ENCODE peak calls at places on chromosomes 4 and X, in six cellular contexts. Z is K562, H is HCT116, O is H1, I is GM12878, S is HepG2. L is an unnamed sample.
A peak's percentile ranks its signal among the peaks of the same experiment; 100 is the strongest.

GRCh38 chrX:72245461-72246089 is 6.7 kb upstream of the ERCC6L start:
- DNase-seq in O (peak; percentile 80), S (peak; percentile 37), H (peak; percentile 13), Z (peak; percentile 67), I (no peak), L (peak; percentile 55)

GRCh38 chr4:123415977-123416376 is 19.4 kb downstream of the SPRY1 start:
- DNase-seq in H (no peak), O (no peak), I (no peak), S (peak; percentile 82), Z (peak; percentile 15), L (no peak)

GRCh38 chrX:153494541-153495361 is at the start of gene BGN:
- DNase-seq in I (no peak), O (peak; percentile 55), S (peak; percentile 26), H (no peak), Z (peak; percentile 41), L (no peak)

GRCh38 chrX:30657542-30658238 is 4.5 kb downstream of the GK start:
- DNase-seq in S (no peak), O (no peak), Z (no peak), I (no peak), H (no peak), L (no peak)

GRCh38 chrX:154775611-154776349 is 13.1 kb downstream of the DKC1 start:
- DNase-seq in S (no peak), I (no peak), O (no peak), Z (no peak), H (no peak), L (no peak)

GRCh38 chr4:16591867-16592266 is 306.6 kb downstream of the LDB2 start:
- DNase-seq in Z (no peak), O (no peak), S (no peak), H (no peak), I (no peak), L (no peak)

GRCh38 chr4:6992728-6993655 is 50.2 kb upstream of the TADA2B start:
- DNase-seq in Z (no peak), H (no peak), O (no peak), S (no peak), I (no peak), L (no peak)

GRCh38 chr4:85028910-85029309 is 62.4 kb upstream of the WDFY3 start:
- DNase-seq in H (no peak), S (no peak), Z (no peak), O (no peak), I (no peak), L (no peak)

GRCh38 chr4:140188975-140189374 is 35.0 kb upstream of the MAML3 start:
- DNase-seq in H (no peak), O (no peak), I (no peak), Z (no peak), S (no peak), L (no peak)

GRCh38 chr4:145231906-145232700 is 51.7 kb upstream of the OTUD4 start:
- DNase-seq in S (no peak), I (no peak), H (no peak), Z (no peak), O (no peak), L (no peak)

GRCh38 chr4:112199041-112199440 is 32.5 kb upstream of the AP1AR start:
- DNase-seq in I (no peak), O (no peak), Z (no peak), S (no peak), H (no peak), L (no peak)

GRCh38 chrX:150362599-150363481 is at the start of gene MAMLD1:
- DNase-seq in I (no peak), S (no peak), H (peak; percentile 51), Z (peak; percentile 43), O (peak; percentile 47), L (no peak)

GRCh38 chrX:51836823-51837222 is 56.6 kb upstream of the MAGED1 start:
- DNase-seq in I (no peak), S (no peak), H (no peak), Z (no peak), O (no peak), L (no peak)

GRCh38 chr4:8860096-8860891 is 11.3 kb downstream of the HMX1 start:
- DNase-seq in O (peak; percentile 83), S (no peak), Z (no peak), I (no peak), H (no peak), L (no peak)

GRCh38 chr4:147104768-147105167 is 159.1 kb upstream of the TTC29 start:
- DNase-seq in S (no peak), H (no peak), Z (no peak), I (no peak), O (no peak), L (no peak)

GRCh38 chr4:169335331-169335730 is 64.6 kb upstream of the SH3RF1 start:
- DNase-seq in Z (no peak), O (no peak), S (no peak), H (no peak), I (no peak), L (no peak)

GRCh38 chr4:8067945-8068894 is 90.4 kb downstream of the ABLIM2 start:
- DNase-seq in I (no peak), O (no peak), H (no peak), Z (no peak), S (no peak), L (no peak)

GRCh38 chr4:100983426-100983825 is 363.9 kb downstream of the PPP3CA start:
- DNase-seq in I (no peak), H (no peak), Z (no peak), O (no peak), S (no peak), L (no peak)

GRCh38 chr4:100981447-100982204 is 365.7 kb downstream of the PPP3CA start:
- DNase-seq in O (no peak), H (no peak), Z (no peak), S (no peak), I (no peak), L (no peak)

GRCh38 chr4:100984901-100985300 is 362.4 kb downstream of the PPP3CA start:
- DNase-seq in H (no peak), O (no peak), S (no peak), I (no peak), Z (no peak), L (no peak)

GRCh38 chr4:100985576-100985975 is 361.8 kb downstream of the PPP3CA start:
- DNase-seq in O (no peak), Z (no peak), S (no peak), I (no peak), H (no peak), L (no peak)

DNA sequence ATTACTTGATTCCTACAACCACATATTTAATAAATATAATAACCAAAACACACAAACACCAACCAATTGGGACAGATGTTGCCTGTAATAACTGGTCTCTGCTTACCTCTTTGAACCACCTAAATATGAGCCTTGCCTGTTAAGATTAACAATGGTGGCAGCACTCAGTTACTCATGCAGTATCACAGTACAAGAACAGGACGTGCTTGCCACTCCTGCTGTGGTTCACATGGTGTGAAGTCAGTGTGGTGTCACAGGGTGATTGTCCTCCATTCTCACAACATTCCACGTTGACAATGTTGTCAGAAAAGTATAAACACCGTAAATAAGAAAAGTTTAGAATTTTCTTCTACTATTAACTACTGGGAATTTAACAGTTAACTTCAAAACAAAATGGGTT is 365.0 kb downstream of the PPP3CA start:
- DNase-seq in I (no peak), O (no peak), Z (no peak), S (no peak), H (no peak), L (no peak)
- H3K4me1 ChIP-seq in I (no peaks in the 10 kb centered on the region), O (peaks cover 11% of the 10 kb centered on the region), Z (no peaks in the 10 kb centered on the region), S (peaks cover 12% of the 10 kb centered on the region), H (no peaks in the 10 kb centered on the region), L (no peaks in the 10 kb centered on the region)

DNA sequence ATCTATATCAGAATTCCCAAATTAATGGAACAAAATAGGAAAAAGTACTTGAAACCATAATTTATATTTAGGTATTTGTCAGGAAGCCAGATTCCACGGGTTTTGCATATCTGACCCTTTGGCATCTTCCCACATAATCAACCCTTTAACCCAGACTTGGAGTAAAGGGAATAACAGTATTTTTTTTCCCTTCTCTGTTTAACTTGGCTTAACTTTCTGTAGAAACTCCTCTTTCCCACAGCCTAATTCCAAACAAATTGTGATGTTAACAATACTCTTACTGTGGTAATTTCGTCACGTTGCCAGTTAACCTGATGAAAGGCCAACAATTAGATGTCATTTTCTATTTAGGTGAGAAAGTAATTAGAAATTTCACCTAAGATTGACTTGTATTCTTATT is 49.3 kb upstream of the GUCY1A1 start:
- DNase-seq in Z (no peak), O (no peak), I (no peak), S (no peak), H (no peak), L (no peak)
- TF ChIP-seq ZNF274 in Z (no peak), O (no peak), I (no peak), S (no peak), H (no peak), L (no peak)

DNA sequence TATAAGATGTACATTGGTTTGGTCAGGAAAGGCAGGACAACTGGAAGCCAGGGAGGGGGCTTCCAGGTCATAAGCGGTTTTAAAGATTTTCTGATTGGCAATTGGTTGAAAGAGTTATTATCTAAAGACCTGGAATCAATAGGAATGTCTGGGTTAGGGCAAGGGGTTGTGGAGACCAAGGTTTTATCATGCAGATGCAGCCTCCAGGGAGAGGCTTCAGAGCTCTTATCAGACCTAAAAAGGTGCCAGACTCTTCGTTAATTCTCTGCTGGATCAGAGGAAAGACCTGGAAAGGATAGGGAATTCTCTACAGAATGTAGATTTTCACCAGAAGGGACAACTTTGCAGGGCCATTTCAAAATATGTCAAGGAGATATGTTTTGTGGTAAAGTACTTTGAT is 62.8 kb downstream of the BEX3 start:
- DNase-seq in S (no peak), I (no peak), Z (no peak), H (no peak), O (no peak), L (no peak)
- H3K4me1 ChIP-seq in S (no peaks in the 10 kb centered on the region), I (no peaks in the 10 kb centered on the region), Z (no peaks in the 10 kb centered on the region), H (no peaks in the 10 kb centered on the region), O (peaks cover 3% of the 10 kb centered on the region), L (peaks cover 3% of the 10 kb centered on the region)

GRCh38 chr4:155952546-155952945 is 1.1 kb downstream of the CTSO start:
- DNase-seq in I (no peak), Z (no peak), H (no peak), S (no peak), O (no peak), L (no peak)
- TF ChIP-seq ZNF274 in I (no peak), Z (no peak), H (no peak), S (no peak), O (no peak), L (no peak)

GRCh38 chr4:37675587-37676290 is 10.4 kb downstream of the RELL1 start:
- DNase-seq in S (no peak), O (no peak), Z (no peak), I (peak; percentile 85), H (no peak), L (no peak)

GRCh38 chr4:37678624-37679023 is 7.6 kb downstream of the RELL1 start:
- DNase-seq in O (no peak), S (no peak), H (no peak), I (no peak), Z (no peak), L (no peak)

GRCh38 chr4:37684154-37684553 is 2.0 kb downstream of the RELL1 start:
- DNase-seq in O (no peak), I (no peak), H (no peak), S (no peak), Z (no peak), L (no peak)

GRCh38 chr4:37682701-37683401 is 3.3 kb downstream of the RELL1 start:
- DNase-seq in O (no peak), Z (no peak), I (peak; percentile 87), H (no peak), S (peak; percentile 85), L (no peak)

DNA sequence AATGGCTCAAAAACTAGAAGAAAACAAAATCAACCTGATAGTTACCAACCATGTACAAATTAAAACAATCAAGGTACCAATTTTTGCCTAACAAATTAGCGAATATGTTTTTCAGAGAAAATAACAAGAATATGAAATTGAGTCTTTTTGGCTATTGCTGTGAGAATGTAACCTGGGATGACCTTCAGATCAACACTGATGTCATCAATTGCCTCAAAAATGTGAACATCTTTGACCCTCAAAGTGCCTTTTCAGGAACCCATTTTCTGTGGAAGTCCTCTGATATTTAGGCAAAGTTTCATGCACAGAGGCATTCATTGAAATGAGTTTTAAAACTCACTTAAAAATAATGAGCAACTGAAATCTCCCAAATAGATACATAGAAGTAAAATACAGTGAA is 6.1 kb downstream of the RELL1 start:
- DNase-seq in O (no peak), I (no peak), Z (no peak), S (no peak), H (no peak), L (no peak)
- H3K4me1 ChIP-seq in O (peaks cover 1% of the 10 kb centered on the region), I (peaks cover 31% of the 10 kb centered on the region), Z (no peaks in the 10 kb centered on the region), S (peaks cover 55% of the 10 kb centered on the region), H (no peaks in the 10 kb centered on the region), L (no peaks in the 10 kb centered on the region)

L was measured in NT2/D1.